ENCODE peak calls at places on chromosome 4, in nine cellular contexts. One of them, this sample, is unnamed.

GRCh38 chr4:147788791-147789190 is 56.9 kb downstream of the ARHGAP10 start:
- DNase-seq in mucosa of descending colon: no peak
- DNase-seq in upper lobe of right lung: no peak
- DNase-seq in NCI-H1092: no peak
- DNase-seq in pons: no peak
- DNase-seq in AML-193: no peak
- DNase-seq in neuronal stem cell: no peak
- DNase-seq in NCI-H2171 treated with DMSO at 0.1 percent for 48 hours: peak
- DNase-seq in cardiac muscle cell: no peak
- DNase-seq in this sample: no peak

GRCh38 chr4:47374477-47374876 is 89.0 kb downstream of the COMMD8 start:
- DNase-seq in mucosa of descending colon: no peak
- DNase-seq in upper lobe of right lung: no peak
- DNase-seq in NCI-H1092: no peak
- DNase-seq in pons: no peak
- DNase-seq in AML-193: no peak
- DNase-seq in neuronal stem cell: no peak
- DNase-seq in NCI-H2171 treated with DMSO at 0.1 percent for 48 hours: no peak
- DNase-seq in cardiac muscle cell: no peak
- DNase-seq in this sample: no peak

GRCh38 chr4:20687894-20688293 is 12.4 kb upstream of the PACRGL start:
- DNase-seq in mucosa of descending colon: no peak
- DNase-seq in upper lobe of right lung: no peak
- DNase-seq in NCI-H1092: no peak
- DNase-seq in pons: no peak
- DNase-seq in AML-193: no peak
- DNase-seq in neuronal stem cell: no peak
- DNase-seq in NCI-H2171 treated with DMSO at 0.1 percent for 48 hours: no peak
- DNase-seq in cardiac muscle cell: no peak
- DNase-seq in this sample: no peak

GRCh38 chr4:6574747-6575502 is at the start of gene MAN2B2:
- DNase-seq in mucosa of descending colon: peak
- DNase-seq in upper lobe of right lung: peak
- DNase-seq in NCI-H1092: peak
- DNase-seq in pons: peak
- DNase-seq in AML-193: peak
- DNase-seq in neuronal stem cell: peak
- DNase-seq in NCI-H2171 treated with DMSO at 0.1 percent for 48 hours: peak
- DNase-seq in cardiac muscle cell: peak
- DNase-seq in this sample: no peak

GRCh38 chr4:32985256-32985655 is 2265.1 kb downstream of the PCDH7 start:
- DNase-seq in mucosa of descending colon: no peak
- DNase-seq in upper lobe of right lung: no peak
- DNase-seq in NCI-H1092: no peak
- DNase-seq in pons: no peak
- DNase-seq in AML-193: no peak
- DNase-seq in neuronal stem cell: no peak
- DNase-seq in NCI-H2171 treated with DMSO at 0.1 percent for 48 hours: no peak
- DNase-seq in cardiac muscle cell: no peak
- DNase-seq in this sample: no peak

GRCh38 chr4:81802308-81802846 is 330.7 kb upstream of the RASGEF1B start:
- DNase-seq in mucosa of descending colon: no peak
- DNase-seq in upper lobe of right lung: no peak
- DNase-seq in NCI-H1092: no peak
- DNase-seq in pons: no peak
- DNase-seq in AML-193: no peak
- DNase-seq in neuronal stem cell: no peak
- DNase-seq in NCI-H2171 treated with DMSO at 0.1 percent for 48 hours: no peak
- DNase-seq in cardiac muscle cell: no peak
- DNase-seq in this sample: no peak

GRCh38 chr4:76977731-76978350 is 28.3 kb downstream of the SEPTIN11 start:
- DNase-seq in mucosa of descending colon: no peak
- DNase-seq in upper lobe of right lung: no peak
- DNase-seq in NCI-H1092: no peak
- DNase-seq in pons: no peak
- DNase-seq in AML-193: no peak
- DNase-seq in neuronal stem cell: no peak
- DNase-seq in NCI-H2171 treated with DMSO at 0.1 percent for 48 hours: no peak
- DNase-seq in cardiac muscle cell: no peak
- DNase-seq in this sample: no peak

GRCh38 chr4:23929248-23929647 is 39.4 kb upstream of the PPARGC1A start:
- DNase-seq in mucosa of descending colon: no peak
- DNase-seq in upper lobe of right lung: no peak
- DNase-seq in NCI-H1092: no peak
- DNase-seq in pons: no peak
- DNase-seq in AML-193: no peak
- DNase-seq in neuronal stem cell: no peak
- DNase-seq in NCI-H2171 treated with DMSO at 0.1 percent for 48 hours: no peak
- DNase-seq in cardiac muscle cell: no peak
- DNase-seq in this sample: no peak

GRCh38 chr4:181008164-181008563 is 1235.0 kb upstream of the TENM3 start:
- DNase-seq in mucosa of descending colon: no peak
- DNase-seq in upper lobe of right lung: no peak
- DNase-seq in NCI-H1092: no peak
- DNase-seq in pons: no peak
- DNase-seq in AML-193: no peak
- DNase-seq in neuronal stem cell: no peak
- DNase-seq in NCI-H2171 treated with DMSO at 0.1 percent for 48 hours: no peak
- DNase-seq in cardiac muscle cell: no peak
- DNase-seq in this sample: no peak

GRCh38 chr4:165905405-165906027 is 32.5 kb downstream of the TLL1 start:
- DNase-seq in mucosa of descending colon: no peak
- DNase-seq in upper lobe of right lung: no peak
- DNase-seq in NCI-H1092: no peak
- DNase-seq in pons: no peak
- DNase-seq in AML-193: no peak
- DNase-seq in neuronal stem cell: no peak
- DNase-seq in NCI-H2171 treated with DMSO at 0.1 percent for 48 hours: no peak
- DNase-seq in cardiac muscle cell: no peak
- DNase-seq in this sample: no peak

GRCh38 chr4:141898336-141898735 is 262.0 kb downstream of the IL15 start:
- DNase-seq in mucosa of descending colon: no peak
- DNase-seq in upper lobe of right lung: no peak
- DNase-seq in NCI-H1092: no peak
- DNase-seq in pons: no peak
- DNase-seq in AML-193: no peak
- DNase-seq in neuronal stem cell: no peak
- DNase-seq in NCI-H2171 treated with DMSO at 0.1 percent for 48 hours: no peak
- DNase-seq in cardiac muscle cell: no peak
- DNase-seq in this sample: no peak

GRCh38 chr4:176653406-176654220 is 139.1 kb downstream of the VEGFC start:
- DNase-seq in mucosa of descending colon: no peak
- DNase-seq in upper lobe of right lung: no peak
- DNase-seq in NCI-H1092: no peak
- DNase-seq in pons: no peak
- DNase-seq in AML-193: no peak
- DNase-seq in neuronal stem cell: no peak
- DNase-seq in NCI-H2171 treated with DMSO at 0.1 percent for 48 hours: no peak
- DNase-seq in cardiac muscle cell: no peak
- DNase-seq in this sample: no peak

GRCh38 chr4:24599275-24599674 is 14.9 kb upstream of the DHX15 start:
- DNase-seq in mucosa of descending colon: peak
- DNase-seq in upper lobe of right lung: no peak
- DNase-seq in NCI-H1092: no peak
- DNase-seq in pons: no peak
- DNase-seq in AML-193: no peak
- DNase-seq in neuronal stem cell: no peak
- DNase-seq in NCI-H2171 treated with DMSO at 0.1 percent for 48 hours: no peak
- DNase-seq in cardiac muscle cell: no peak
- DNase-seq in this sample: no peak

GRCh38 chr4:117588771-117589170 is 445.5 kb upstream of the NDST3 start:
- DNase-seq in mucosa of descending colon: no peak
- DNase-seq in upper lobe of right lung: no peak
- DNase-seq in NCI-H1092: no peak
- DNase-seq in pons: no peak
- DNase-seq in AML-193: no peak
- DNase-seq in neuronal stem cell: no peak
- DNase-seq in NCI-H2171 treated with DMSO at 0.1 percent for 48 hours: no peak
- DNase-seq in cardiac muscle cell: no peak
- DNase-seq in this sample: no peak

GRCh38 chr4:24121395-24122175 is 231.7 kb upstream of the PPARGC1A start:
- DNase-seq in mucosa of descending colon: no peak
- DNase-seq in upper lobe of right lung: no peak
- DNase-seq in NCI-H1092: no peak
- DNase-seq in pons: peak
- DNase-seq in AML-193: no peak
- DNase-seq in neuronal stem cell: no peak
- DNase-seq in NCI-H2171 treated with DMSO at 0.1 percent for 48 hours: no peak
- DNase-seq in cardiac muscle cell: no peak
- DNase-seq in this sample: no peak

GRCh38 chr4:86132459-86132858 is 227.4 kb downstream of the MAPK10 start:
- DNase-seq in mucosa of descending colon: no peak
- DNase-seq in upper lobe of right lung: no peak
- DNase-seq in NCI-H1092: no peak
- DNase-seq in pons: no peak
- DNase-seq in AML-193: no peak
- DNase-seq in neuronal stem cell: no peak
- DNase-seq in NCI-H2171 treated with DMSO at 0.1 percent for 48 hours: no peak
- DNase-seq in cardiac muscle cell: no peak
- DNase-seq in this sample: no peak

GRCh38 chr4:171002246-171002645 is 811.0 kb upstream of the GALNTL6 start:
- DNase-seq in mucosa of descending colon: no peak
- DNase-seq in upper lobe of right lung: no peak
- DNase-seq in NCI-H1092: no peak
- DNase-seq in pons: no peak
- DNase-seq in AML-193: no peak
- DNase-seq in neuronal stem cell: no peak
- DNase-seq in NCI-H2171 treated with DMSO at 0.1 percent for 48 hours: no peak
- DNase-seq in cardiac muscle cell: no peak
- DNase-seq in this sample: no peak

GRCh38 chr4:89259435-89260028 is 48.1 kb downstream of the GPRIN3 start:
- DNase-seq in mucosa of descending colon: no peak
- DNase-seq in upper lobe of right lung: no peak
- DNase-seq in NCI-H1092: no peak
- DNase-seq in pons: no peak
- DNase-seq in AML-193: no peak
- DNase-seq in neuronal stem cell: no peak
- DNase-seq in NCI-H2171 treated with DMSO at 0.1 percent for 48 hours: no peak
- DNase-seq in cardiac muscle cell: peak
- DNase-seq in this sample: no peak

GRCh38 chr4:124711469-124712416 is 789 bp downstream of the ANKRD50 start:
- DNase-seq in mucosa of descending colon: peak
- DNase-seq in upper lobe of right lung: peak
- DNase-seq in NCI-H1092: peak
- DNase-seq in pons: peak
- DNase-seq in AML-193: peak
- DNase-seq in neuronal stem cell: peak
- DNase-seq in NCI-H2171 treated with DMSO at 0.1 percent for 48 hours: peak
- DNase-seq in cardiac muscle cell: peak
- DNase-seq in this sample: no peak

GRCh38 chr4:170025523-170026252 is 507 bp downstream of the MFAP3L start:
- DNase-seq in mucosa of descending colon: peak
- DNase-seq in upper lobe of right lung: no peak
- DNase-seq in NCI-H1092: no peak
- DNase-seq in pons: peak
- DNase-seq in AML-193: no peak
- DNase-seq in neuronal stem cell: peak
- DNase-seq in NCI-H2171 treated with DMSO at 0.1 percent for 48 hours: no peak
- DNase-seq in cardiac muscle cell: peak
- DNase-seq in this sample: no peak

GRCh38 chr4:38949416-38950051 is 81.9 kb downstream of the FAM114A1 start:
- DNase-seq in mucosa of descending colon: no peak
- DNase-seq in upper lobe of right lung: no peak
- DNase-seq in NCI-H1092: no peak
- DNase-seq in pons: peak
- DNase-seq in AML-193: no peak
- DNase-seq in neuronal stem cell: no peak
- DNase-seq in NCI-H2171 treated with DMSO at 0.1 percent for 48 hours: no peak
- DNase-seq in cardiac muscle cell: no peak
- DNase-seq in this sample: no peak

GRCh38 chr4:25440478-25441030 is 63.5 kb downstream of the ANAPC4 start:
- DNase-seq in mucosa of descending colon: no peak
- DNase-seq in upper lobe of right lung: no peak
- DNase-seq in NCI-H1092: peak
- DNase-seq in pons: peak
- DNase-seq in AML-193: no peak
- DNase-seq in neuronal stem cell: no peak
- DNase-seq in NCI-H2171 treated with DMSO at 0.1 percent for 48 hours: no peak
- DNase-seq in cardiac muscle cell: peak
- DNase-seq in this sample: no peak

GRCh38 chr4:40521957-40522356 is 107.7 kb downstream of the RBM47 start:
- DNase-seq in mucosa of descending colon: no peak
- DNase-seq in upper lobe of right lung: no peak
- DNase-seq in NCI-H1092: no peak
- DNase-seq in pons: no peak
- DNase-seq in AML-193: no peak
- DNase-seq in neuronal stem cell: no peak
- DNase-seq in NCI-H2171 treated with DMSO at 0.1 percent for 48 hours: no peak
- DNase-seq in cardiac muscle cell: no peak
- DNase-seq in this sample: no peak

GRCh38 chr4:88002786-88003185 is 4.6 kb upstream of the PKD2 start:
- DNase-seq in mucosa of descending colon: no peak
- DNase-seq in upper lobe of right lung: no peak
- DNase-seq in NCI-H1092: no peak
- DNase-seq in pons: no peak
- DNase-seq in AML-193: no peak
- DNase-seq in neuronal stem cell: no peak
- DNase-seq in NCI-H2171 treated with DMSO at 0.1 percent for 48 hours: no peak
- DNase-seq in cardiac muscle cell: no peak
- DNase-seq in this sample: no peak

GRCh38 chr4:2222838-2223237 is 19.1 kb downstream of the HAUS3 start:
- DNase-seq in mucosa of descending colon: no peak
- DNase-seq in upper lobe of right lung: no peak
- DNase-seq in NCI-H1092: no peak
- DNase-seq in pons: no peak
- DNase-seq in AML-193: no peak
- DNase-seq in neuronal stem cell: no peak
- DNase-seq in NCI-H2171 treated with DMSO at 0.1 percent for 48 hours: peak
- DNase-seq in cardiac muscle cell: no peak
- DNase-seq in this sample: no peak

GRCh38 chr4:34170941-34171340 is 2073.4 kb downstream of the ARAP2 start:
- DNase-seq in mucosa of descending colon: no peak
- DNase-seq in upper lobe of right lung: no peak
- DNase-seq in NCI-H1092: no peak
- DNase-seq in pons: no peak
- DNase-seq in AML-193: no peak
- DNase-seq in neuronal stem cell: no peak
- DNase-seq in NCI-H2171 treated with DMSO at 0.1 percent for 48 hours: no peak
- DNase-seq in cardiac muscle cell: no peak
- DNase-seq in this sample: no peak

GRCh38 chr4:125456075-125456474 is 141.3 kb downstream of the FAT4 start:
- DNase-seq in mucosa of descending colon: no peak
- DNase-seq in upper lobe of right lung: no peak
- DNase-seq in NCI-H1092: no peak
- DNase-seq in pons: no peak
- DNase-seq in AML-193: no peak
- DNase-seq in neuronal stem cell: no peak
- DNase-seq in NCI-H2171 treated with DMSO at 0.1 percent for 48 hours: no peak
- DNase-seq in cardiac muscle cell: no peak
- DNase-seq in this sample: no peak

GRCh38 chr4:7518871-7519637 is 84.3 kb upstream of the PSAPL1 start:
- DNase-seq in mucosa of descending colon: no peak
- DNase-seq in upper lobe of right lung: no peak
- DNase-seq in NCI-H1092: peak
- DNase-seq in pons: peak
- DNase-seq in AML-193: no peak
- DNase-seq in neuronal stem cell: no peak
- DNase-seq in NCI-H2171 treated with DMSO at 0.1 percent for 48 hours: peak
- DNase-seq in cardiac muscle cell: no peak
- DNase-seq in this sample: no peak

GRCh38 chr4:141768954-141769353 is 132.6 kb downstream of the IL15 start:
- DNase-seq in mucosa of descending colon: no peak
- DNase-seq in upper lobe of right lung: no peak
- DNase-seq in NCI-H1092: no peak
- DNase-seq in pons: no peak
- DNase-seq in AML-193: no peak
- DNase-seq in neuronal stem cell: no peak
- DNase-seq in NCI-H2171 treated with DMSO at 0.1 percent for 48 hours: no peak
- DNase-seq in cardiac muscle cell: no peak
- DNase-seq in this sample: no peak

GRCh38 chr4:108166441-108167315 is 2.1 kb downstream of the LEF1 start:
- DNase-seq in mucosa of descending colon: peak
- DNase-seq in upper lobe of right lung: no peak
- DNase-seq in NCI-H1092: peak
- DNase-seq in pons: no peak
- DNase-seq in AML-193: no peak
- DNase-seq in neuronal stem cell: peak
- DNase-seq in NCI-H2171 treated with DMSO at 0.1 percent for 48 hours: no peak
- DNase-seq in cardiac muscle cell: peak
- DNase-seq in this sample: no peak

GRCh38 chr4:135371137-135371536 is 1169.5 kb upstream of the PABPC4L start:
- DNase-seq in mucosa of descending colon: no peak
- DNase-seq in upper lobe of right lung: no peak
- DNase-seq in NCI-H1092: no peak
- DNase-seq in pons: no peak
- DNase-seq in AML-193: no peak
- DNase-seq in neuronal stem cell: no peak
- DNase-seq in NCI-H2171 treated with DMSO at 0.1 percent for 48 hours: no peak
- DNase-seq in cardiac muscle cell: no peak
- DNase-seq in this sample: no peak

This sample was measured in GM12864.